ENCODE peak calls at places on chromosomes 16 and 17, in six cellular contexts. W is aorta; K is ascending aorta; V is CD8-positive, alpha-beta memory T cell; Q is uterus; A is astrocyte. U is an unnamed sample.

GRCh38 chr16:62041401-62041800 is 5.2 kb upstream of the CDH8 start:
- DNase-seq in W (no peak), K (no peak), V (no peak), Q (no peak), A (peak; percentile 20), U (no peak)

GRCh38 chr17:70365098-70365583 is 195.8 kb downstream of the KCNJ2 start:
- DNase-seq in W (no peak), K (no peak), V (no peak), Q (no peak), A (peak; percentile 95), U (no peak)

GRCh38 chr17:67606471-67606870 is 111.3 kb upstream of the NOL11 start:
- DNase-seq in W (no peak), K (no peak), V (no peak), Q (peak; percentile 42), A (peak; percentile 19), U (no peak)

GRCh38 chr17:55279203-55279602 is 14.4 kb downstream of the HLF start:
- DNase-seq in W (no peak), K (no peak), V (no peak), Q (no peak), A (no peak), U (no peak)

GRCh38 chr17:74569392-74570003 is 2.2 kb upstream of the CD300H start:
- DNase-seq in W (no peak), K (peak; percentile 65), V (no peak), Q (no peak), A (peak; percentile 100), U (peak; percentile 49)

GRCh38 chr17:44200478-44201155 is 933 bp upstream of the ATXN7L3 start:
- DNase-seq in W (no peak), K (no peak), V (no peak), Q (no peak), A (no peak), U (no peak)

GRCh38 chr16:64240586-64240985 is 881.3 kb downstream of the CDH11 start:
- DNase-seq in W (no peak), K (no peak), V (no peak), Q (no peak), A (peak; percentile 9), U (no peak)

GRCh38 chr16:21599994-21600773 is 807 bp downstream of the METTL9 start:
- DNase-seq in W (no peak), K (no peak), V (no peak), Q (no peak), A (peak; percentile 34), U (no peak)

GRCh38 chr16:10920726-10921427 is 21.4 kb downstream of the DEXI start:
- DNase-seq in W (no peak), K (no peak), V (no peak), Q (no peak), A (no peak), U (no peak)

GRCh38 chr16:73040136-73040535 is 7.8 kb downstream of the ZFHX3 start:
- DNase-seq in W (no peak), K (no peak), V (no peak), Q (no peak), A (no peak), U (no peak)

GRCh38 chr17:45123930-45124796 is 8.2 kb downstream of the PLCD3 start:
- DNase-seq in W (peak; percentile 93), K (no peak), V (peak; percentile 68), Q (peak; percentile 89), A (peak; percentile 86), U (no peak)

GRCh38 chr17:39661044-39661406 is 4.1 kb upstream of the TCAP start:
- DNase-seq in W (no peak), K (no peak), V (no peak), Q (no peak), A (no peak), U (no peak)

GRCh38 chr16:83842755-83843507 is 35.2 kb downstream of the HSBP1 start:
- DNase-seq in W (no peak), K (no peak), V (no peak), Q (no peak), A (no peak), U (no peak)

GRCh38 chr17:43935926-43936261 is 6.4 kb downstream of the PPY start:
- DNase-seq in W (no peak), K (no peak), V (no peak), Q (no peak), A (no peak), U (no peak)

GRCh38 chr17:80363518-80364090 is 51.4 kb upstream of the ENDOV start:
- DNase-seq in W (peak; percentile 75), K (no peak), V (no peak), Q (no peak), A (no peak), U (no peak)

GRCh38 chr16:11196286-11196828 is 59.6 kb downstream of the SOCS1 start:
- DNase-seq in W (no peak), K (no peak), V (no peak), Q (no peak), A (peak; percentile 66), U (no peak)

GRCh38 chr17:77841742-77842141 is 116.8 kb upstream of the TNRC6C start:
- DNase-seq in W (no peak), K (no peak), V (no peak), Q (no peak), A (no peak), U (no peak)

GRCh38 chr16:19130852-19131808 is 17.4 kb downstream of the ITPRIPL2 start:
- DNase-seq in W (no peak), K (no peak), V (no peak), Q (no peak), A (peak; percentile 77), U (no peak)

GRCh38 chr16:15811778-15812750 is 44.8 kb downstream of the MYH11 start:
- DNase-seq in W (peak; percentile 76), K (peak; percentile 36), V (no peak), Q (no peak), A (peak; percentile 93), U (no peak)

GRCh38 chr16:15829460-15829859 is 27.4 kb downstream of the MYH11 start:
- DNase-seq in W (peak; percentile 89), K (peak; percentile 69), V (no peak), Q (peak; percentile 88), A (peak; percentile 21), U (no peak)

GRCh38 chr17:53150101-53150698 is 672.5 kb upstream of the KIF2B start:
- DNase-seq in W (no peak), K (no peak), V (no peak), Q (no peak), A (no peak), U (no peak)

GRCh38 chr16:72715267-72715666 is 332.7 kb downstream of the ZFHX3 start:
- DNase-seq in W (no peak), K (no peak), V (no peak), Q (no peak), A (peak; percentile 11), U (no peak)

GRCh38 chr16:79089735-79090284 is 510.7 kb downstream of the MAF start:
- DNase-seq in W (no peak), K (no peak), V (peak; percentile 62), Q (no peak), A (no peak), U (peak; percentile 30)

GRCh38 chr17:48596000-48596734 is 2.6 kb upstream of the HOXB5 start:
- DNase-seq in W (no peak), K (no peak), V (no peak), Q (no peak), A (no peak), U (no peak)
- H3K4me1 ChIP-seq in W (no peaks in the 10 kb centered on the region), K (peaks cover 19% of the 10 kb centered on the region), V (peaks cover 41% of the 10 kb centered on the region), Q (peaks cover 7% of the 10 kb centered on the region), A (peaks cover 18% of the 10 kb centered on the region), U (peaks cover 44% of the 10 kb centered on the region)

GRCh38 chr16:57300387-57301125 is 16.1 kb upstream of the PLLP start:
- DNase-seq in W (peak; percentile 99), K (peak; percentile 99), V (peak; percentile 100), Q (peak; percentile 99), A (peak; percentile 90), U (peak; percentile 100)

GRCh38 chr16:57299009-57299718 is 14.7 kb upstream of the PLLP start:
- DNase-seq in W (peak; percentile 50), K (no peak), V (peak; percentile 69), Q (peak; percentile 72), A (no peak), U (peak; percentile 38)

GRCh38 chr16:57299719-57300386 is 15.4 kb upstream of the PLLP start:
- DNase-seq in W (peak; percentile 93), K (peak; percentile 73), V (peak; percentile 93), Q (peak; percentile 94), A (peak; percentile 91), U (peak; percentile 88)

GRCh38 chr16:57303021-57303909 is 18.8 kb upstream of the PLLP start:
- DNase-seq in W (no peak), K (no peak), V (no peak), Q (peak; percentile 6), A (no peak), U (no peak)

GRCh38 chr16:57301126-57301817 is 16.8 kb upstream of the PLLP start:
- DNase-seq in W (peak; percentile 84), K (no peak), V (no peak), Q (peak; percentile 39), A (no peak), U (no peak)
- H3K4me3 ChIP-seq in W (no peak overlapping the region), K (no peak overlapping the region), V (peak overlapping the region; percentile 17), Q (peak overlapping the region; percentile 30), A (no peak overlapping the region), U (peak overlapping the region; percentile 64)

GRCh38 chr17:8961861-8962260 is 3.6 kb downstream of the PIK3R5 start:
- DNase-seq in W (no peak), K (no peak), V (no peak), Q (no peak), A (no peak), U (no peak)

GRCh38 chr17:8957721-8958120 is 7.8 kb downstream of the PIK3R5 start:
- DNase-seq in W (no peak), K (no peak), V (no peak), Q (no peak), A (no peak), U (no peak)

GRCh38 chr17:8960325-8961144 is 5.0 kb downstream of the PIK3R5 start:
- DNase-seq in W (no peak), K (no peak), V (no peak), Q (no peak), A (no peak), U (peak; percentile 50)

GRCh38 chr17:8956521-8956920 is 9.0 kb downstream of the PIK3R5 start:
- DNase-seq in W (no peak), K (no peak), V (no peak), Q (no peak), A (no peak), U (no peak)

GRCh38 chr17:8959312-8959918 is 6.1 kb downstream of the PIK3R5 start:
- DNase-seq in W (no peak), K (no peak), V (no peak), Q (no peak), A (no peak), U (no peak)
- H3K27ac ChIP-seq in W (no peak overlapping the region), K (no peak overlapping the region), V (peak overlapping the region; percentile 6), Q (no peak overlapping the region), A (no peak overlapping the region), U (no peak overlapping the region)

DNA sequence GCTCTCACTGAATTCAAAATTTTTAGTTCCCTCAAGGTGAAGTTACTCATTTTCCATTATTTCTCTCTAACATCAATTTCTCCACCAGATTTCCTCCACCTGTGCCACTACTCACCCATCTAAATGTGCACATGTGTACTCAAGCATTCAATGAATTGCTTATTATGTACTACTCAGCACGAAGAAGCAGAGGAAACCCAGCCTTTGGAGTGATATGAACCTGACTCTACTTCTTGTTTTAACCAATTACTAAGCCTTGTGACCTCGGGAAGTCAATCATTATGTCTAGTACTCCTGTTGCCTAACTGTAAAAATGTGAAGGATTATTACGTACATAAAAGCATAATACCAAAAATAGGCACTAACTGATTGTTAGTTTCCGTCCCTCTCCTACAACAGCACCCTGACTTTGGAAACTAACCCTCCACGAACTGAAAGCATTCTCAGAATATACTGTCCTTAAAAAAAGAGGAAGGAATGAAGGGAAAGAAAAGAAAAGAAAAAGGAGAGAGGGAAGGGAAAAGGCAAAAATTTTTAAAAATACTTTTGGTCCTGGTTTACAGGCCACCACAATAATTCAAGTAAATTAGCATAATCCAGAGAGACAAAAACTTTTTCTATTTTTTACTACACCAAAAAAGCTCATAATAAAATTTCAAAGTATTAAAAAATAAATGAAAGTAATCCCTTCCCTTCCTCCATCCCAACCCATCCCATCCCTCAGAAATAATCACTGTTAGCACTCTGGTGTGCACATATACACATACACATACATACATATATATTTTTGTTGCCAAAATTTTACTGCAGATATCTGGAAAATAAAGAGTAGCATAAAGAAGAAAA is 53.6 kb downstream of the KANSL1 start:
- DNase-seq in W (no peak), K (no peak), V (no peak), Q (no peak), A (no peak), U (no peak)
- H3K4me1 ChIP-seq in W (peaks cover 7% of the 10 kb centered on the region), K (peaks cover 27% of the 10 kb centered on the region), V (peaks cover 88% of the 10 kb centered on the region), Q (no peaks in the 10 kb centered on the region), A (peaks cover 3% of the 10 kb centered on the region), U (peaks cover 85% of the 10 kb centered on the region)

U was measured in CD4-positive, CD25-positive, alpha-beta regulatory T cell.